ENCODE peak calls at places on chromosomes 11 and 22, in four cellular contexts. G is mesenteric fat pad, X is psoas muscle, T is cardiac septum. J is an unnamed sample.

GRCh38 chr11:64152841-64153691 is 12.8 kb downstream of the MACROD1 start:
- DNase-seq in G (peak; percentile 92), T (peak; percentile 91), X (peak; percentile 81), J (no peak)

GRCh38 chr22:47204002-47204979 is 441.8 kb downstream of the TBC1D22A start:
- DNase-seq in T (peak; percentile 70), G (peak; percentile 88), X (peak; percentile 41), J (peak; percentile 65)

GRCh38 chr11:43835104-43835503 is 45.5 kb upstream of the ALKBH3 start:
- DNase-seq in G (no peak), X (no peak), T (no peak), J (no peak)

GRCh38 chr11:76642341-76642740 is 28.2 kb downstream of the LRRC32 start:
- DNase-seq in G (peak; percentile 26), X (no peak), T (no peak), J (no peak)

GRCh38 chr22:46073683-46074504 is 76.4 kb upstream of the PPARA start:
- DNase-seq in G (peak; percentile 88), X (peak; percentile 84), T (peak; percentile 78), J (peak; percentile 83)

GRCh38 chr11:63014408-63015055 is 1.1 kb downstream of the SLC22A8 start:
- DNase-seq in X (no peak), G (peak; percentile 84), T (no peak), J (no peak)

GRCh38 chr11:17892409-17892808 is 120.4 kb downstream of the SERGEF start:
- DNase-seq in G (no peak), T (no peak), X (no peak), J (no peak)

GRCh38 chr11:3781423-3781822 is 15.9 kb downstream of the NUP98 start:
- DNase-seq in T (no peak), X (no peak), G (no peak), J (no peak)